ENCODE peak calls at places on chromosomes 7 and 10, in five cellular contexts. J, D, T, I and O are unnamed samples.

GRCh38 chr10:5943536-5943935 is 33.8 kb downstream of the IL15RA start:
- DNase-seq in T (no peak), D (no peak), J (no peak), I (no peak), O (peak; percentile 10)

GRCh38 chr10:123241391-123242141 is 87.4 kb downstream of the BUB3 start:
- DNase-seq in I (no peak), D (no peak), J (peak; percentile 6), T (no peak), O (no peak)

GRCh38 chr7:3537210-3537875 is 236.3 kb downstream of the SDK1 start:
- DNase-seq in J (no peak), D (no peak), I (no peak), T (peak; percentile 82), O (no peak)

GRCh38 chr10:132138133-132138532 is 48.6 kb upstream of the DPYSL4 start:
- DNase-seq in D (no peak), T (no peak), I (no peak), J (no peak), O (no peak)

GRCh38 chr7:106283831-106284515 is 810 bp downstream of the NAMPT start:
- DNase-seq in T (peak; percentile 32), I (peak; percentile 64), J (peak; percentile 36), D (no peak), O (peak; percentile 46)

GRCh38 chr7:42722726-42723125 is 189.1 kb downstream of the C7orf25 start:
- DNase-seq in I (no peak), J (no peak), T (no peak), D (no peak), O (no peak)

GRCh38 chr10:131901181-131901829 is 497 bp downstream of the PPP2R2D start:
- DNase-seq in J (peak; percentile 50), I (peak; percentile 59), D (peak; percentile 49), T (no peak), O (peak; percentile 6)

GRCh38 chr7:47653550-47654351 is 71.8 kb upstream of the TNS3 start:
- DNase-seq in D (no peak), T (no peak), J (no peak), I (no peak), O (peak; percentile 54)

GRCh38 chr7:5630670-5631069 is 150.8 kb downstream of the RNF216 start:
- DNase-seq in D (no peak), T (no peak), I (no peak), J (peak; percentile 64), O (no peak)

GRCh38 chr10:60305394-60305892 is 84.2 kb downstream of the ANK3 start:
- DNase-seq in D (no peak), T (no peak), I (no peak), J (no peak), O (no peak)

GRCh38 chr10:86968271-86968993 is at the start of gene ADIRF:
- DNase-seq in I (no peak), T (no peak), J (no peak), D (peak; percentile 18), O (no peak)

GRCh38 chr10:15015451-15015850 is 28.3 kb upstream of the OLAH start:
- DNase-seq in D (no peak), J (no peak), T (no peak), I (no peak), O (no peak)

GRCh38 chr7:44068054-44068453 is 2.7 kb upstream of the PGAM2 start:
- DNase-seq in I (no peak), J (no peak), T (no peak), D (no peak), O (no peak)

GRCh38 chr7:158976468-158976848 is 120.1 kb downstream of the DYNC2I1 start:
- DNase-seq in D (no peak), J (peak; percentile 28), I (no peak), T (peak; percentile 39), O (no peak)

GRCh38 chr7:37450035-37450434 is 1.4 kb upstream of the ELMO1 start:
- DNase-seq in I (no peak), J (no peak), D (no peak), T (no peak), O (no peak)

GRCh38 chr10:49298990-49299815 is at the start of gene C10orf71:
- DNase-seq in J (no peak), T (no peak), I (no peak), D (no peak), O (no peak)

GRCh38 chr7:142345817-142346216 is 88.0 kb upstream of the PRSS58 start:
- DNase-seq in T (no peak), J (no peak), I (no peak), D (no peak), O (no peak)

GRCh38 chr10:42549851-42550250 is 88.5 kb downstream of the ZNF33B start:
- DNase-seq in D (no peak), J (no peak), T (no peak), I (no peak), O (no peak)

GRCh38 chr10:103177123-103177522 is 15.9 kb downstream of the NT5C2 start:
- DNase-seq in I (no peak), D (no peak), J (no peak), T (no peak), O (no peak)

GRCh38 chr7:74226633-74227032 is 16.8 kb downstream of the LAT2 start:
- DNase-seq in I (no peak), J (no peak), D (no peak), T (no peak), O (no peak)

GRCh38 chr10:46543379-46544014 is 13.0 kb downstream of the GPRIN2 start:
- DNase-seq in T (peak; percentile 3), D (no peak), I (peak; percentile 38), J (no peak), O (peak; percentile 10)

GRCh38 chr7:152313879-152314604 is 121.8 kb downstream of the KMT2C start:
- DNase-seq in J (no peak), D (no peak), T (no peak), I (no peak), O (peak; percentile 54)

GRCh38 chr7:107996072-107996824 is 6.7 kb downstream of the LAMB1 start:
- DNase-seq in T (no peak), J (no peak), I (no peak), D (no peak), O (no peak)

GRCh38 chr7:47371733-47372368 is 210.1 kb downstream of the TNS3 start:
- DNase-seq in J (no peak), D (no peak), T (no peak), I (peak; percentile 65), O (peak; percentile 92)

GRCh38 chr10:119413738-119414611 is 128.5 kb downstream of the RGS10 start:
- DNase-seq in J (no peak), T (no peak), D (no peak), I (no peak), O (no peak)

GRCh38 chr10:60951272-60951724 is 7.3 kb upstream of the RHOBTB1 start:
- DNase-seq in J (no peak), I (no peak), T (peak; percentile 67), D (no peak), O (no peak)